ENCODE peak calls at places on chromosomes 11 and 22, in seven cellular contexts. X is HCT116, M is psoas muscle, R is ovary, L is brain microvascular endothelial cell, U is AG04450, W is GM12864. S is an unnamed sample.
A peak's percentile ranks its signal among the peaks of the same experiment; 100 is the strongest.

GRCh38 chr11:4466168-4466891 is 16.1 kb upstream of the OR52K1 start:
- DNase-seq in X (no peak), W (no peak), R (no peak), U (no peak), L (no peak), M (no peak), S (no peak)

GRCh38 chr11:117143390-117143789 is 697 bp upstream of the PAFAH1B2 start:
- DNase-seq in R (peak; percentile 55), X (no peak), W (no peak), M (peak; percentile 34), U (no peak), L (peak; percentile 56), S (no peak)

GRCh38 chr11:134696455-134696854 is 284.4 kb upstream of the B3GAT1 start:
- DNase-seq in L (no peak), X (no peak), M (no peak), U (no peak), W (no peak), R (no peak), S (no peak)

GRCh38 chr11:119585038-119585666 is 143.8 kb downstream of the NECTIN1 start:
- DNase-seq in W (no peak), M (peak; percentile 22), L (no peak), R (peak; percentile 21), U (no peak), X (no peak), S (no peak)

GRCh38 chr11:100808904-100809491 is 121.9 kb downstream of the ARHGAP42 start:
- DNase-seq in R (no peak), U (no peak), M (no peak), L (peak; percentile 79), X (no peak), W (no peak), S (no peak)

GRCh38 chr11:75475767-75476650 is 43.0 kb upstream of the KLHL35 start:
- DNase-seq in L (peak; percentile 9), M (peak; percentile 70), U (no peak), X (no peak), R (peak; percentile 59), W (no peak), S (no peak)

GRCh38 chr11:69293087-69293486 is 868 bp upstream of the MYEOV start:
- DNase-seq in W (no peak), X (peak; percentile 44), U (no peak), R (no peak), M (no peak), L (no peak), S (peak; percentile 59)

GRCh38 chr11:132123449-132123848 is 753.0 kb downstream of the NTM start:
- DNase-seq in X (no peak), U (no peak), L (no peak), W (no peak), R (no peak), M (no peak), S (no peak)

GRCh38 chr11:69157156-69157821 is 1.6 kb downstream of the SMIM38 start:
- DNase-seq in R (no peak), W (no peak), X (no peak), U (no peak), M (peak; percentile 32), L (no peak), S (no peak)

GRCh38 chr22:36029406-36029755 is 757 bp upstream of the RBFOX2 start:
- DNase-seq in R (no peak), U (no peak), X (no peak), M (no peak), W (no peak), L (no peak), S (no peak)

GRCh38 chr11:66800720-66801428 is 42.4 kb upstream of the RCE1 start:
- DNase-seq in X (no peak), U (no peak), R (no peak), W (peak; percentile 61), M (no peak), L (no peak), S (no peak)

DNA sequence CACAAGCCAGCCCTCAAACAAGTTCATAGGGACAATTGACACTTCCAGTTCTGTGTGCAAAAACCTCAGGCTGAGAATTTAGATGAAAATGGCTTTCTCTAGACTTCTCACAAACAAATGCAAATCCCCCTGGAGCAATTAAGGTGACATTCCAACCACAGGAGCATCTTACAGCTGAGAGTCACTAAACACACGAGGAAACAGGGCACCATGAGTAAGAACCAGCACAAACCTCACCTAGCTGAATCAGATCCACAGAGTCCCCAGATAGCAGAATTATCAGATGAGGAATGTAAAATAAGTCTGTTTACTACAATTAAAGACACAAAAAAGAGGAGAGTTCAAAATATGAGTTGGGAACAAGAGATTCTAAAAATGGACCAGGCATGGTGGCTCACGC is 51.5 kb downstream of the RTL6 start:
- DNase-seq in W (no peak), R (no peak), X (no peak), M (no peak), L (no peak), U (no peak), S (no peak)
- TF ChIP-seq CTCF in W (no peak), R (no peak), X (no peak), M (no peak), L (no peak), U (no peak), S (no peak)

DNA sequence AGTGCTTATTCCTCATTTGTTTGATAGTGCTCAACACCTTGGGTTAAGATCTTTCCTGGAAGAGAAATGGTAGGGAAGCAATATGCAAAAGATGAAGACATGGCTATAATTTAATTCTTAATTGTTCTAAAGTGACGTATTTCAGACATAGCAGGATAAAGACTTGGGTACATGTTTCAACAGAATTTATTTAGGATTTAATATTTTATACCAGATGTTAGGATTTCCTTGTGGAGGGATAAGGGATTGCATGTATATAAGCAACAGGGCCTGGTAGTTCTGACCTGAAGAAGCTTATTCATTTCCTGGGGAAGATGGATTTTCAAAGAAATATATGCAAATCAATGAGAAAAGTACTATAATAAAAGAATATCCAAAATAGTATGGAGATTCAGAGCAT is 163.8 kb downstream of the FAT3 start:
- DNase-seq in W (no peak), M (no peak), X (no peak), L (no peak), U (no peak), R (no peak), S (no peak)
- TF ChIP-seq CTCF in W (no peak), M (no peak), X (no peak), L (peak; percentile 24), U (peak; percentile 29), R (no peak), S (peak; percentile 66)

GRCh38 chr22:30802202-30803166 is 107.8 kb downstream of the OSBP2 start:
- DNase-seq in X (peak; percentile 61), U (peak; percentile 74), W (no peak), R (peak; percentile 89), L (peak; percentile 77), M (peak; percentile 89), S (peak; percentile 96)
- TF ChIP-seq CTCF in X (no peak), U (peak; percentile 22), W (no peak), R (peak; percentile 32), L (peak; percentile 19), M (peak; percentile 47), S (peak; percentile 55)

GRCh38 chr11:12745787-12746186 is 71.6 kb downstream of the TEAD1 start:
- DNase-seq in L (no peak), M (no peak), U (no peak), W (no peak), R (no peak), X (no peak), S (no peak)

GRCh38 chr11:12746593-12747097 is 72.4 kb downstream of the TEAD1 start:
- DNase-seq in X (peak; percentile 78), L (peak; percentile 89), W (no peak), R (peak; percentile 93), U (peak; percentile 84), M (peak; percentile 60), S (peak; percentile 93)

GRCh38 chr11:12750181-12750580 is 76.0 kb downstream of the TEAD1 start:
- DNase-seq in R (no peak), X (no peak), L (no peak), W (no peak), U (no peak), M (no peak), S (no peak)

GRCh38 chr11:12749442-12749841 is 75.2 kb downstream of the TEAD1 start:
- DNase-seq in L (no peak), R (no peak), W (no peak), U (no peak), M (no peak), X (no peak), S (no peak)

DNA sequence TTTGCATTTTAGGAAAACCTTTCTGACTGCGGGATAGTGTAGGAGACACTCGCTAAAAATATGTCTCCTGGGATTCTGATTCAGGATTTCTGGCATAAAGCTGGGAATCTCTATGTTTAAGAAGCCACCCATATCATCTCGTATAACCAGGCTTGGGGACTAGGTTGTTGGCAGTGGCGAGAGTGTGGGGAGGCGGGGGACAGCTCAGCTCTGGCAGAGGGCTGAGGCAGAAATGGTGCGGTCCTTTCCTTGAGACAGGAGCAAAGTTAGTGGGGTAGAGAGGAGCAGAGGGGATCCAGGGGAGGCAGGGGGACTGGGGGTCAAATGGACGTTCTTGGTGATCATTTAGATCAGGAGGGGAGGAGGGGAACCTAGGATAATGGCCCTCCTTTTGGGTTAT is 74.3 kb downstream of the TEAD1 start:
- DNase-seq in M (no peak), R (no peak), L (no peak), W (no peak), X (no peak), U (no peak), S (no peak)
- TF ChIP-seq CTCF in M (no peak), R (no peak), L (no peak), W (no peak), X (no peak), U (no peak), S (no peak)